ENCODE peak calls at places on chromosomes 13 and 19, in nine cellular contexts. Y is fibroblast of the aortic adventitia; F is type B pancreatic cell; I is coronary artery; T is endothelial cell; O is uterus; X is CD8-positive, alpha-beta T cell; B is fibroblast of lung; U is HFF-Myc. H is an unnamed sample.

GRCh38 chr13:96816261-96816660 is 178.0 kb downstream of the OXGR1 start:
- DNase-seq in Y (peak; percentile 72), F (no peak), I (peak; percentile 81), T (no peak), O (peak; percentile 19), X (no peak), B (no peak), U (no peak), H (no peak)

GRCh38 chr19:3836887-3837286 is 32.0 kb downstream of the ZFR2 start:
- DNase-seq in Y (no peak), F (no peak), I (no peak), T (no peak), O (no peak), X (no peak), B (no peak), U (no peak), H (no peak)

GRCh38 chr13:20721454-20722357 is 18.2 kb downstream of the IL17D start:
- DNase-seq in Y (peak; percentile 77), F (no peak), I (no peak), T (peak; percentile 41), O (peak; percentile 61), X (no peak), B (peak; percentile 66), U (no peak), H (no peak)

GRCh38 chr13:103605546-103606326 is 539.5 kb upstream of the SLC10A2 start:
- DNase-seq in Y (no peak), F (no peak), I (no peak), T (no peak), O (no peak), X (no peak), B (no peak), U (no peak), H (no peak)

GRCh38 chr19:36915992-36916830 is at the start of the genes ZNF568 and ZNF829:
- DNase-seq in Y (peak; percentile 87), F (peak; percentile 88), I (peak; percentile 93), T (peak; percentile 77), O (peak; percentile 83), X (peak; percentile 91), B (peak; percentile 90), U (peak; percentile 48), H (peak; percentile 86)

GRCh38 chr13:110756268-110756667 is 42.8 kb downstream of the ING1 start:
- DNase-seq in Y (peak; percentile 91), F (no peak), I (no peak), T (no peak), O (no peak), X (no peak), B (peak; percentile 80), U (no peak), H (no peak)

GRCh38 chr13:43020794-43021193 is 2.6 kb upstream of the DNAJC15 start:
- DNase-seq in Y (no peak), F (no peak), I (no peak), T (no peak), O (no peak), X (no peak), B (no peak), U (no peak), H (no peak)

GRCh38 chr19:7115721-7116120 is 46.2 kb downstream of the ZNF557 start:
- DNase-seq in Y (no peak), F (no peak), I (no peak), T (no peak), O (no peak), X (no peak), B (no peak), U (no peak), H (no peak)

GRCh38 chr13:31909889-31910551 is 121.6 kb upstream of the FRY start:
- DNase-seq in Y (peak; percentile 83), F (no peak), I (no peak), T (peak; percentile 57), O (peak; percentile 49), X (peak; percentile 3), B (peak; percentile 41), U (peak; percentile 58), H (no peak)

GRCh38 chr13:113651511-113652403 is 6.2 kb downstream of the ATP4B start:
- DNase-seq in Y (no peak), F (peak; percentile 67), I (peak; percentile 64), T (no peak), O (peak; percentile 5), X (no peak), B (no peak), U (no peak), H (no peak)

GRCh38 chr13:26786651-26787295 is 26.2 kb upstream of the GPR12 start:
- DNase-seq in Y (no peak), F (no peak), I (peak; percentile 1), T (no peak), O (no peak), X (no peak), B (no peak), U (no peak), H (no peak)

GRCh38 chr19:53553159-53553558 is 15.2 kb downstream of the ZNF331 start:
- DNase-seq in Y (no peak), F (no peak), I (no peak), T (no peak), O (no peak), X (no peak), B (no peak), U (no peak), H (no peak)

GRCh38 chr19:10855879-10856522 is 7.8 kb downstream of the C19orf38 start:
- DNase-seq in Y (no peak), F (no peak), I (no peak), T (peak; percentile 37), O (no peak), X (no peak), B (no peak), U (no peak), H (no peak)

GRCh38 chr13:93951153-93951552 is 528.3 kb downstream of the DCT start:
- DNase-seq in Y (peak; percentile 38), F (no peak), I (no peak), T (no peak), O (no peak), X (no peak), B (no peak), U (no peak), H (no peak)

DNA sequence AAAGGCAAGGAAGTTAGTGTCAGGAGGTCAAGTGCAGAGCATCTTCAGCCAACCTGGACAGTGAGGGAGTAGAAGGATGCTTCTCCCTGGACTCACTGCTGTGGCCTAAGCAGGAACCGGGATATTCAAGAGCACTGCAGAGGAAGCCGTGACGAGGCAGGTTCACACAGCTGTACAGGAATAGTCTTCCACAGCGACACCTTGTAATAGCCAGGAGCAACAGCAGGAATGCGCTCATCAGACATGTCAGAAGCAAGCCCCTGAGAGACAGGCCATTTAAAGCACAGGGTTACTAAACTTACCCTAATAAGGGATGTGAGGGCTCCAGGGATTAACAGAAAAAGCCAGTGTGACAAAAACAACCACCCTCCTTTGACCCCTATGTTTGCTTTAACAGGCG is 3.5 kb upstream of the MED26 start:
- DNase-seq in Y (no peak), F (no peak), I (no peak), T (no peak), O (no peak), X (no peak), B (no peak), U (no peak), H (no peak)
- TF ChIP-seq CTCF in Y (no peak), F (no peak), I (no peak), T (no peak), O (no peak), X (no peak), B (no peak), U (no peak), H (no peak)

GRCh38 chr19:5131031-5131865 is 162.3 kb downstream of the KDM4B start:
- DNase-seq in Y (no peak), F (no peak), I (no peak), T (no peak), O (no peak), X (no peak), B (no peak), U (no peak), H (no peak)
- TF ChIP-seq CTCF in Y (no peak), F (no peak), I (no peak), T (no peak), O (no peak), X (no peak), B (no peak), U (no peak), H (no peak)

GRCh38 chr19:50332264-50333038 is 3.3 kb upstream of the KCNC3 start:
- DNase-seq in Y (no peak), F (no peak), I (no peak), T (no peak), O (no peak), X (no peak), B (no peak), U (no peak), H (no peak)

GRCh38 chr19:50332014-50332263 is 2.8 kb upstream of the KCNC3 start:
- DNase-seq in Y (no peak), F (no peak), I (no peak), T (no peak), O (no peak), X (no peak), B (no peak), U (no peak), H (no peak)

GRCh38 chr19:50333737-50334617 is 4.8 kb upstream of the KCNC3 start:
- DNase-seq in Y (no peak), F (peak; percentile 91), I (no peak), T (no peak), O (peak; percentile 27), X (peak; percentile 59), B (no peak), U (no peak), H (no peak)

GRCh38 chr19:50334741-50335421 is 5.7 kb upstream of the KCNC3 start:
- DNase-seq in Y (no peak), F (no peak), I (no peak), T (no peak), O (no peak), X (no peak), B (no peak), U (no peak), H (no peak)

GRCh38 chr19:50333235-50333736 is 4.1 kb upstream of the KCNC3 start:
- DNase-seq in Y (peak; percentile 72), F (peak; percentile 94), I (no peak), T (no peak), O (peak; percentile 55), X (peak; percentile 71), B (peak; percentile 70), U (no peak), H (peak; percentile 93)
- TF ChIP-seq CTCF in Y (no peak), F (no peak), I (no peak), T (no peak), O (no peak), X (no peak), B (no peak), U (no peak), H (no peak)

GRCh38 chr19:31054430-31054829 is 294.8 kb downstream of the TSHZ3 start:
- DNase-seq in Y (peak; percentile 70), F (no peak), I (no peak), T (peak; percentile 52), O (no peak), X (no peak), B (peak; percentile 63), U (peak; percentile 14), H (no peak)
- TF ChIP-seq CTCF in Y (peak; percentile 71), F (peak; percentile 64), I (no peak), T (peak; percentile 34), O (no peak), X (peak; percentile 14), B (peak; percentile 83), U (peak; percentile 56), H (peak; percentile 17)

H was measured in vagina.